ENCODE peak calls at places on chromosomes 6 and 20, in eight cellular contexts. One of them, this sample, is unnamed.

GRCh38 chr6:109117346-109118035 is 22.2 kb downstream of the CEP57L1 start:
- DNase-seq in fibroblast of lung: no peak
- DNase-seq in IMR-90: no peak
- DNase-seq in dorsolateral prefrontal cortex: no peak
- DNase-seq in PC-3: no peak
- DNase-seq in uterus: no peak
- DNase-seq in AG10803: no peak
- DNase-seq in HCT116: no peak
- DNase-seq in this sample: no peak

GRCh38 chr6:145631374-145631773 is 103.9 kb downstream of the EPM2A start:
- DNase-seq in fibroblast of lung: no peak
- DNase-seq in IMR-90: no peak
- DNase-seq in dorsolateral prefrontal cortex: no peak
- DNase-seq in PC-3: no peak
- DNase-seq in uterus: no peak
- DNase-seq in AG10803: no peak
- DNase-seq in HCT116: no peak
- DNase-seq in this sample: no peak

GRCh38 chr6:85479221-85479620 is 29.3 kb downstream of the NT5E start:
- DNase-seq in fibroblast of lung: peak; percentile 24
- DNase-seq in IMR-90: peak; percentile 49
- DNase-seq in dorsolateral prefrontal cortex: no peak
- DNase-seq in PC-3: no peak
- DNase-seq in uterus: no peak
- DNase-seq in AG10803: peak; percentile 40
- DNase-seq in HCT116: no peak
- DNase-seq in this sample: no peak

GRCh38 chr6:72861059-72861458 is 239.2 kb downstream of the KCNQ5 start:
- DNase-seq in fibroblast of lung: peak; percentile 48
- DNase-seq in IMR-90: peak; percentile 19
- DNase-seq in dorsolateral prefrontal cortex: no peak
- DNase-seq in PC-3: no peak
- DNase-seq in uterus: no peak
- DNase-seq in AG10803: peak; percentile 82
- DNase-seq in HCT116: no peak
- DNase-seq in this sample: no peak

GRCh38 chr6:129766959-129767728 is 57.2 kb upstream of the ARHGAP18 start:
- DNase-seq in fibroblast of lung: peak; percentile 82
- DNase-seq in IMR-90: peak; percentile 77
- DNase-seq in dorsolateral prefrontal cortex: peak; percentile 74
- DNase-seq in PC-3: peak; percentile 28
- DNase-seq in uterus: no peak
- DNase-seq in AG10803: peak; percentile 51
- DNase-seq in HCT116: no peak
- DNase-seq in this sample: no peak

GRCh38 chr6:111759836-111760785 is 113.1 kb downstream of the FYN start:
- DNase-seq in fibroblast of lung: peak; percentile 90
- DNase-seq in IMR-90: peak; percentile 97
- DNase-seq in dorsolateral prefrontal cortex: no peak
- DNase-seq in PC-3: no peak
- DNase-seq in uterus: peak; percentile 57
- DNase-seq in AG10803: peak; percentile 91
- DNase-seq in HCT116: no peak
- DNase-seq in this sample: no peak

GRCh38 chr6:12359051-12359450 is 68.9 kb downstream of the EDN1 start:
- DNase-seq in fibroblast of lung: no peak
- DNase-seq in IMR-90: no peak
- DNase-seq in dorsolateral prefrontal cortex: no peak
- DNase-seq in PC-3: no peak
- DNase-seq in uterus: no peak
- DNase-seq in AG10803: no peak
- DNase-seq in HCT116: no peak
- DNase-seq in this sample: no peak

GRCh38 chr20:48601798-48602197 is 226.0 kb downstream of the PREX1 start:
- DNase-seq in fibroblast of lung: no peak
- DNase-seq in IMR-90: no peak
- DNase-seq in dorsolateral prefrontal cortex: no peak
- DNase-seq in PC-3: no peak
- DNase-seq in uterus: no peak
- DNase-seq in AG10803: no peak
- DNase-seq in HCT116: no peak
- DNase-seq in this sample: no peak

GRCh38 chr6:159616456-159616855 is 76.6 kb downstream of the SOD2 start:
- DNase-seq in fibroblast of lung: no peak
- DNase-seq in IMR-90: no peak
- DNase-seq in dorsolateral prefrontal cortex: no peak
- DNase-seq in PC-3: no peak
- DNase-seq in uterus: no peak
- DNase-seq in AG10803: no peak
- DNase-seq in HCT116: no peak
- DNase-seq in this sample: no peak

GRCh38 chr6:154888896-154889295 is 106.2 kb upstream of the TIAM2 start:
- DNase-seq in fibroblast of lung: peak; percentile 39
- DNase-seq in IMR-90: no peak
- DNase-seq in dorsolateral prefrontal cortex: no peak
- DNase-seq in PC-3: no peak
- DNase-seq in uterus: no peak
- DNase-seq in AG10803: no peak
- DNase-seq in HCT116: no peak
- DNase-seq in this sample: no peak

GRCh38 chr6:159819932-159820640 is 20.0 kb downstream of the PNLDC1 start:
- DNase-seq in fibroblast of lung: no peak
- DNase-seq in IMR-90: no peak
- DNase-seq in dorsolateral prefrontal cortex: no peak
- DNase-seq in PC-3: no peak
- DNase-seq in uterus: no peak
- DNase-seq in AG10803: no peak
- DNase-seq in HCT116: no peak
- DNase-seq in this sample: no peak

GRCh38 chr20:62804632-62805364 is at the start of gene OGFR:
- DNase-seq in fibroblast of lung: peak; percentile 51
- DNase-seq in IMR-90: peak; percentile 38
- DNase-seq in dorsolateral prefrontal cortex: no peak
- DNase-seq in PC-3: peak; percentile 51
- DNase-seq in uterus: peak; percentile 69
- DNase-seq in AG10803: peak; percentile 41
- DNase-seq in HCT116: no peak
- DNase-seq in this sample: no peak

GRCh38 chr20:25220810-25221591 is 25.5 kb downstream of the ENTPD6 start:
- DNase-seq in fibroblast of lung: no peak
- DNase-seq in IMR-90: no peak
- DNase-seq in dorsolateral prefrontal cortex: no peak
- DNase-seq in PC-3: no peak
- DNase-seq in uterus: peak; percentile 8
- DNase-seq in AG10803: no peak
- DNase-seq in HCT116: no peak
- DNase-seq in this sample: no peak

GRCh38 chr6:134094436-134094835 is 42.0 kb upstream of the SLC2A12 start:
- DNase-seq in fibroblast of lung: no peak
- DNase-seq in IMR-90: no peak
- DNase-seq in dorsolateral prefrontal cortex: no peak
- DNase-seq in PC-3: no peak
- DNase-seq in uterus: no peak
- DNase-seq in AG10803: no peak
- DNase-seq in HCT116: no peak
- DNase-seq in this sample: no peak

GRCh38 chr20:15708984-15709598 is 864.2 kb downstream of the KIF16B start:
- DNase-seq in fibroblast of lung: peak; percentile 1
- DNase-seq in IMR-90: no peak
- DNase-seq in dorsolateral prefrontal cortex: no peak
- DNase-seq in PC-3: peak; percentile 67
- DNase-seq in uterus: no peak
- DNase-seq in AG10803: no peak
- DNase-seq in HCT116: no peak
- DNase-seq in this sample: no peak

GRCh38 chr6:12958052-12958706 is 241.6 kb downstream of the PHACTR1 start:
- DNase-seq in fibroblast of lung: peak; percentile 24
- DNase-seq in IMR-90: no peak
- DNase-seq in dorsolateral prefrontal cortex: no peak
- DNase-seq in PC-3: no peak
- DNase-seq in uterus: no peak
- DNase-seq in AG10803: peak; percentile 17
- DNase-seq in HCT116: no peak
- DNase-seq in this sample: no peak

GRCh38 chr6:23176883-23177282 is 607.5 kb downstream of the HDGFL1 start:
- DNase-seq in fibroblast of lung: no peak
- DNase-seq in IMR-90: no peak
- DNase-seq in dorsolateral prefrontal cortex: no peak
- DNase-seq in PC-3: no peak
- DNase-seq in uterus: no peak
- DNase-seq in AG10803: no peak
- DNase-seq in HCT116: no peak
- DNase-seq in this sample: no peak

GRCh38 chr6:149493697-149494334 is 9.0 kb upstream of the ZC3H12D start:
- DNase-seq in fibroblast of lung: no peak
- DNase-seq in IMR-90: no peak
- DNase-seq in dorsolateral prefrontal cortex: no peak
- DNase-seq in PC-3: no peak
- DNase-seq in uterus: no peak
- DNase-seq in AG10803: no peak
- DNase-seq in HCT116: no peak
- DNase-seq in this sample: no peak

GRCh38 chr6:15513801-15514711 is 148.8 kb downstream of the DTNBP1 start:
- DNase-seq in fibroblast of lung: no peak
- DNase-seq in IMR-90: no peak
- DNase-seq in dorsolateral prefrontal cortex: no peak
- DNase-seq in PC-3: no peak
- DNase-seq in uterus: no peak
- DNase-seq in AG10803: no peak
- DNase-seq in HCT116: no peak
- DNase-seq in this sample: no peak

GRCh38 chr20:35269055-35269781 is 8.7 kb downstream of the MMP24OS start:
- DNase-seq in fibroblast of lung: peak; percentile 45
- DNase-seq in IMR-90: peak; percentile 62
- DNase-seq in dorsolateral prefrontal cortex: peak; percentile 66
- DNase-seq in PC-3: peak; percentile 67
- DNase-seq in uterus: peak; percentile 61
- DNase-seq in AG10803: peak; percentile 45
- DNase-seq in HCT116: no peak
- DNase-seq in this sample: no peak

GRCh38 chr20:18377896-18378481 is 88.8 kb downstream of the DZANK1 start:
- DNase-seq in fibroblast of lung: no peak
- DNase-seq in IMR-90: no peak
- DNase-seq in dorsolateral prefrontal cortex: no peak
- DNase-seq in PC-3: no peak
- DNase-seq in uterus: no peak
- DNase-seq in AG10803: no peak
- DNase-seq in HCT116: no peak
- DNase-seq in this sample: no peak

GRCh38 chr6:64280569-64280968 is 645.0 kb downstream of the PHF3 start:
- DNase-seq in fibroblast of lung: peak; percentile 3
- DNase-seq in IMR-90: peak; percentile 65
- DNase-seq in dorsolateral prefrontal cortex: peak; percentile 36
- DNase-seq in PC-3: peak; percentile 71
- DNase-seq in uterus: no peak
- DNase-seq in AG10803: peak; percentile 10
- DNase-seq in HCT116: no peak
- DNase-seq in this sample: peak; percentile 15
- TF ChIP-seq CTCF in fibroblast of lung: peak; percentile 34
- TF ChIP-seq CTCF in IMR-90: peak; percentile 70
- TF ChIP-seq CTCF in dorsolateral prefrontal cortex: peak; percentile 47
- TF ChIP-seq CTCF in PC-3: peak; percentile 76
- TF ChIP-seq CTCF in uterus: no peak
- TF ChIP-seq CTCF in AG10803: peak; percentile 48
- TF ChIP-seq CTCF in HCT116: no peak
- TF ChIP-seq CTCF in this sample: peak; percentile 67

GRCh38 chr6:113647158-113647889 is 209.8 kb upstream of the MARCKS start:
- DNase-seq in fibroblast of lung: peak; percentile 18
- DNase-seq in IMR-90: no peak
- DNase-seq in dorsolateral prefrontal cortex: no peak
- DNase-seq in PC-3: no peak
- DNase-seq in uterus: no peak
- DNase-seq in AG10803: no peak
- DNase-seq in HCT116: no peak
- DNase-seq in this sample: no peak

GRCh38 chr6:113644861-113645575 is 212.1 kb upstream of the MARCKS start:
- DNase-seq in fibroblast of lung: peak; percentile 99
- DNase-seq in IMR-90: peak; percentile 98
- DNase-seq in dorsolateral prefrontal cortex: no peak
- DNase-seq in PC-3: peak; percentile 78
- DNase-seq in uterus: no peak
- DNase-seq in AG10803: peak; percentile 100
- DNase-seq in HCT116: peak; percentile 40
- DNase-seq in this sample: peak; percentile 84

GRCh38 chr6:113645986-113646385 is 211.2 kb upstream of the MARCKS start:
- DNase-seq in fibroblast of lung: peak; percentile 46
- DNase-seq in IMR-90: no peak
- DNase-seq in dorsolateral prefrontal cortex: no peak
- DNase-seq in PC-3: no peak
- DNase-seq in uterus: no peak
- DNase-seq in AG10803: no peak
- DNase-seq in HCT116: no peak
- DNase-seq in this sample: no peak

GRCh38 chr6:113645576-113645970 is 211.6 kb upstream of the MARCKS start:
- DNase-seq in fibroblast of lung: peak; percentile 99
- DNase-seq in IMR-90: peak; percentile 97
- DNase-seq in dorsolateral prefrontal cortex: no peak
- DNase-seq in PC-3: peak; percentile 74
- DNase-seq in uterus: no peak
- DNase-seq in AG10803: peak; percentile 99
- DNase-seq in HCT116: no peak
- DNase-seq in this sample: peak; percentile 69

GRCh38 chr6:113646701-113647100 is 210.4 kb upstream of the MARCKS start:
- DNase-seq in fibroblast of lung: no peak
- DNase-seq in IMR-90: no peak
- DNase-seq in dorsolateral prefrontal cortex: no peak
- DNase-seq in PC-3: no peak
- DNase-seq in uterus: no peak
- DNase-seq in AG10803: no peak
- DNase-seq in HCT116: no peak
- DNase-seq in this sample: no peak
- H3K4me3 ChIP-seq in fibroblast of lung: no peak overlapping the region
- H3K4me3 ChIP-seq in IMR-90: no peak overlapping the region
- H3K4me3 ChIP-seq in dorsolateral prefrontal cortex: no peak overlapping the region
- H3K4me3 ChIP-seq in PC-3: no peak overlapping the region
- H3K4me3 ChIP-seq in uterus: no peak overlapping the region
- H3K4me3 ChIP-seq in AG10803: no peak overlapping the region
- H3K4me3 ChIP-seq in HCT116: no peak overlapping the region
- H3K4me3 ChIP-seq in this sample: no peak overlapping the region

DNA sequence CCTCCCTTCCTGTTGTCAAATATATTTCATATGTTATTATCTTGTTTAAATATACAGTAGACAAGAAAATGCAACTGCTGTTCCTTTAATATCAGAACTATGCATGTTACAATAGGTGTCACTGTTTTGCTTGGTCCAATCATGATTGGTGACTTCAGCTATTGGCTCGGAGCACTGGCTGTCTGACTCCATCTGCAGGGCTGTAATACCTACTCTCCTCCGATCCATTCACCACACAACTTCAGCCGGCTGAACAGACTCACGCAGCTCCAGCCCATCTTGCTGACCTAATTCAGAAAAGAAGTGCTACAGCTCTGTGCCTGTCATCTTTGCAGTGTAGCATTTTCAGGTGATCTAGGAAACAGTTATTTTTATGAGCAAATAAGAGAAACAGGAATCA is at the start of gene BTBD3:
- DNase-seq in fibroblast of lung: peak; percentile 80
- DNase-seq in IMR-90: peak; percentile 79
- DNase-seq in dorsolateral prefrontal cortex: peak; percentile 66
- DNase-seq in PC-3: no peak
- DNase-seq in uterus: peak; percentile 58
- DNase-seq in AG10803: peak; percentile 63
- DNase-seq in HCT116: no peak
- DNase-seq in this sample: peak; percentile 9
- TF ChIP-seq CTCF in fibroblast of lung: no peak
- TF ChIP-seq CTCF in IMR-90: no peak
- TF ChIP-seq CTCF in dorsolateral prefrontal cortex: peak; percentile 26
- TF ChIP-seq CTCF in PC-3: no peak
- TF ChIP-seq CTCF in uterus: no peak
- TF ChIP-seq CTCF in AG10803: peak; percentile 10
- TF ChIP-seq CTCF in HCT116: no peak
- TF ChIP-seq CTCF in this sample: no peak

GRCh38 chr20:32031007-32031958 is 20.8 kb upstream of the HCK start:
- DNase-seq in fibroblast of lung: peak; percentile 75
- DNase-seq in IMR-90: peak; percentile 73
- DNase-seq in dorsolateral prefrontal cortex: peak; percentile 78
- DNase-seq in PC-3: peak; percentile 84
- DNase-seq in uterus: peak; percentile 65
- DNase-seq in AG10803: peak; percentile 87
- DNase-seq in HCT116: peak; percentile 84
- DNase-seq in this sample: peak; percentile 16
- H3K4me3 ChIP-seq in fibroblast of lung: no peak overlapping the region
- H3K4me3 ChIP-seq in IMR-90: no peak overlapping the region
- H3K4me3 ChIP-seq in dorsolateral prefrontal cortex: peak overlapping the region; percentile 59
- H3K4me3 ChIP-seq in PC-3: no peak overlapping the region
- H3K4me3 ChIP-seq in uterus: no peak overlapping the region
- H3K4me3 ChIP-seq in AG10803: peak overlapping the region; percentile 20
- H3K4me3 ChIP-seq in HCT116: no peak overlapping the region
- H3K4me3 ChIP-seq in this sample: peak overlapping the region; percentile 24

This sample was measured in epithelial cell of proximal tubule.